ENCODE peak calls at places on chromosomes 3 and 15, in six cellular contexts. One of them, this sample, is unnamed. For H3K9me3 and H3K27me3, the result is how much of the 10 kb centered on the place peaks cover.

GRCh38 chr3:41662288-41662687 is 299.6 kb downstream of the ULK4 start:
- DNase-seq in PC-3: peak
- DNase-seq in tibial nerve: no peak
- DNase-seq in DND-41: no peak
- DNase-seq in adrenal gland: no peak
- DNase-seq in MM.1S: no peak
- DNase-seq in this sample: no peak

GRCh38 chr3:138348950-138349739 is 766 bp downstream of the MRAS start:
- DNase-seq in PC-3: no peak
- DNase-seq in tibial nerve: no peak
- DNase-seq in DND-41: no peak
- DNase-seq in adrenal gland: peak
- DNase-seq in MM.1S: no peak
- DNase-seq in this sample: no peak

GRCh38 chr15:65470866-65471265 is 46.6 kb downstream of the DPP8 start:
- DNase-seq in PC-3: no peak
- DNase-seq in tibial nerve: no peak
- DNase-seq in DND-41: no peak
- DNase-seq in adrenal gland: no peak
- DNase-seq in MM.1S: no peak
- DNase-seq in this sample: no peak

GRCh38 chr3:157856078-157856939 is 249.9 kb downstream of the SHOX2 start:
- DNase-seq in PC-3: peak
- DNase-seq in tibial nerve: no peak
- DNase-seq in DND-41: no peak
- DNase-seq in adrenal gland: no peak
- DNase-seq in MM.1S: no peak
- DNase-seq in this sample: no peak

GRCh38 chr3:133843634-133844033 is 38.0 kb downstream of the SRPRB start:
- DNase-seq in PC-3: no peak
- DNase-seq in tibial nerve: no peak
- DNase-seq in DND-41: no peak
- DNase-seq in adrenal gland: no peak
- DNase-seq in MM.1S: no peak
- DNase-seq in this sample: no peak

GRCh38 chr15:84811828-84812227 is 5.3 kb upstream of the ALPK3 start:
- DNase-seq in PC-3: no peak
- DNase-seq in tibial nerve: no peak
- DNase-seq in DND-41: no peak
- DNase-seq in adrenal gland: no peak
- DNase-seq in MM.1S: no peak
- DNase-seq in this sample: no peak

GRCh38 chr3:50354850-50355249 is 4.2 kb downstream of the CYB561D2 start:
- DNase-seq in PC-3: no peak
- DNase-seq in tibial nerve: no peak
- DNase-seq in DND-41: no peak
- DNase-seq in adrenal gland: no peak
- DNase-seq in MM.1S: no peak
- DNase-seq in this sample: no peak

GRCh38 chr15:53658827-53659226 is 100.6 kb downstream of the WDR72 start:
- DNase-seq in PC-3: peak
- DNase-seq in tibial nerve: no peak
- DNase-seq in DND-41: no peak
- DNase-seq in adrenal gland: no peak
- DNase-seq in MM.1S: no peak
- DNase-seq in this sample: no peak

DNA sequence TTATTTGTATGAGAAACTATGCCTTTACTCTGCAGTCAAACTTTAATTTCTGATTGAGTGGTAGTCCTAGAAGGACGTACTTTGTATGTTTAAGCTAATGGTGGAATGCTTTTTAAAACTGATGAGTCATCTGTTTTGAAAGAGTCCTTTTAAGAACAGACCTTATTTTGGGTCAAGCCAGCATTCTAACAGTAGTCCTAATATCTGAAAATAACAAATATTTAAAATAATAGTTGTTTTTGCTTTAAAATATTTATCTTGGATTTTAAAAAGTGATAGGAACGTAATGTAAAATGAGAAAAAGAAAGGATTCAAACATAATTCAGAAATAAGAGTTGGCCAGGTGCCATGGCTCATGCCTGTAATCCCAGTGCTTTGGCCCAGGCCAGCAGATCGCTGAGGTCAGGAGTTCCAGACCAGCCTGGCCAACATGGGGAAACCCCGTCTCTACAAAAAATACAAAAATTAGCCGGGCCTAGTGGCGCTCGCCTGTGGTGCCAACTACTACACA is 1.3 kb upstream of the LRRC58 start:
- DNase-seq in PC-3: peak
- DNase-seq in tibial nerve: peak
- DNase-seq in DND-41: no peak
- DNase-seq in adrenal gland: peak
- DNase-seq in MM.1S: peak
- DNase-seq in this sample: no peak
- H3K4me3 ChIP-seq in PC-3: peak
- H3K4me3 ChIP-seq in tibial nerve: peak
- H3K4me3 ChIP-seq in DND-41: no peak
- H3K4me3 ChIP-seq in adrenal gland: no peak
- H3K4me3 ChIP-seq in MM.1S: peak
- H3K4me3 ChIP-seq in this sample: no peak

GRCh38 chr3:119120480-119120879 is 25.5 kb upstream of the TEX55 start:
- DNase-seq in PC-3: no peak
- DNase-seq in tibial nerve: no peak
- DNase-seq in DND-41: no peak
- DNase-seq in adrenal gland: no peak
- DNase-seq in MM.1S: no peak
- DNase-seq in this sample: no peak
- H3K9me3 ChIP-seq in PC-3: under half
- H3K9me3 ChIP-seq in tibial nerve: under half
- H3K9me3 ChIP-seq in DND-41: under half
- H3K9me3 ChIP-seq in adrenal gland: under half
- H3K9me3 ChIP-seq in MM.1S: under half
- H3K9me3 ChIP-seq in this sample: under half

DNA sequence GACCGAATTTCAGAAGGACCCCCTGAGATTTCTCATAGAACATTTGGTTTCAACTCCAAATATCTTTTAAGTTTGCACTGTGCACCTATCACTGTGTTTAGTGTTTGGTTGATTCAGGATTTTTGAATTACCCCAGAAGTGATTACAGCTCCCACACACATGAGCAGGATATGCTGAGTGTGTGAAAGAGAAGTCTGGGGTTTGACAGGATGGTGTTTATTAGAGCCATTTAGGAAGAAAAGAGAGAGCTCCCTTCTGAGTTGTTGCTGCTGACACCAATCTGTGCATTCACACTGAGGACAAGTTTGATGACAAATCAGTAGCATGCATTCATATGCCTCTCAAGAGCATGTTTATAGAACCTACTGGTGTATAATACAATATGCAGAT is 118.1 kb downstream of the RPL22L1 start:
- DNase-seq in PC-3: no peak
- DNase-seq in tibial nerve: no peak
- DNase-seq in DND-41: no peak
- DNase-seq in adrenal gland: no peak
- DNase-seq in MM.1S: no peak
- DNase-seq in this sample: no peak
- H3K27me3 ChIP-seq in PC-3: under half
- H3K27me3 ChIP-seq in tibial nerve: under half
- H3K27me3 ChIP-seq in DND-41: under half
- H3K27me3 ChIP-seq in adrenal gland: under half
- H3K27me3 ChIP-seq in MM.1S: under half
- H3K27me3 ChIP-seq in this sample: under half

GRCh38 chr3:177646749-177647148 is 449.5 kb upstream of the TBL1XR1 start:
- DNase-seq in PC-3: no peak
- DNase-seq in tibial nerve: no peak
- DNase-seq in DND-41: peak
- DNase-seq in adrenal gland: no peak
- DNase-seq in MM.1S: no peak
- DNase-seq in this sample: peak
- H3K4me3 ChIP-seq in PC-3: no peak
- H3K4me3 ChIP-seq in tibial nerve: no peak
- H3K4me3 ChIP-seq in DND-41: no peak
- H3K4me3 ChIP-seq in adrenal gland: no peak
- H3K4me3 ChIP-seq in MM.1S: no peak
- H3K4me3 ChIP-seq in this sample: no peak

DNA sequence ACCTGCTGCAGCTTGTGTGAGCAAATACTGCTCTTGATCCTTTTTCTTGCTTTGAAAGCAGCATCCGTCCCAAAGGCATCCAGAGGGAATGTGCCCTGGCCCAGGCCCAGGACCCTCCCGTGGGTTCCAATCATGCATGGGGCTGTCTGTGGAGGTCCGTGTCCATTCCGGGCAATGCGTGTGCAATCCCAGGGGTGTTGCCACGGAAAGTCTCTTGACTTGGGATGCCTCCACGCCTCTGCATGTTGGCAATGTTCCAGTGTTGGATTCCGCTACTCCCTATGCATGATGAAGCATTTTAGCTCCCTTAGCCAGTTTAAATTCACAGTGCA is 105.7 kb downstream of the SNRPN start:
- DNase-seq in PC-3: no peak
- DNase-seq in tibial nerve: no peak
- DNase-seq in DND-41: peak
- DNase-seq in adrenal gland: no peak
- DNase-seq in MM.1S: no peak
- DNase-seq in this sample: no peak
- H3K9me3 ChIP-seq in PC-3: half or more
- H3K9me3 ChIP-seq in tibial nerve: half or more
- H3K9me3 ChIP-seq in DND-41: half or more
- H3K9me3 ChIP-seq in adrenal gland: under half
- H3K9me3 ChIP-seq in MM.1S: under half
- H3K9me3 ChIP-seq in this sample: half or more

GRCh38 chr3:25091938-25092337 is 336.1 kb upstream of the RARB start:
- DNase-seq in PC-3: no peak
- DNase-seq in tibial nerve: no peak
- DNase-seq in DND-41: no peak
- DNase-seq in adrenal gland: no peak
- DNase-seq in MM.1S: no peak
- DNase-seq in this sample: no peak
- H3K27me3 ChIP-seq in PC-3: under half
- H3K27me3 ChIP-seq in tibial nerve: under half
- H3K27me3 ChIP-seq in DND-41: under half
- H3K27me3 ChIP-seq in adrenal gland: under half
- H3K27me3 ChIP-seq in MM.1S: under half
- H3K27me3 ChIP-seq in this sample: under half

GRCh38 chr3:13723676-13724207 is 156.1 kb downstream of the WNT7A start:
- DNase-seq in PC-3: no peak
- DNase-seq in tibial nerve: no peak
- DNase-seq in DND-41: no peak
- DNase-seq in adrenal gland: no peak
- DNase-seq in MM.1S: no peak
- DNase-seq in this sample: no peak

GRCh38 chr3:13727890-13728289 is 152.0 kb downstream of the WNT7A start:
- DNase-seq in PC-3: no peak
- DNase-seq in tibial nerve: no peak
- DNase-seq in DND-41: no peak
- DNase-seq in adrenal gland: no peak
- DNase-seq in MM.1S: no peak
- DNase-seq in this sample: no peak

GRCh38 chr3:13728487-13728886 is 151.4 kb downstream of the WNT7A start:
- DNase-seq in PC-3: no peak
- DNase-seq in tibial nerve: no peak
- DNase-seq in DND-41: no peak
- DNase-seq in adrenal gland: no peak
- DNase-seq in MM.1S: no peak
- DNase-seq in this sample: no peak
- H3K4me3 ChIP-seq in PC-3: no peak
- H3K4me3 ChIP-seq in tibial nerve: no peak
- H3K4me3 ChIP-seq in DND-41: no peak
- H3K4me3 ChIP-seq in adrenal gland: no peak
- H3K4me3 ChIP-seq in MM.1S: no peak
- H3K4me3 ChIP-seq in this sample: no peak

GRCh38 chr3:111968319-111969059 is 10.3 kb upstream of the ABHD10 start:
- DNase-seq in PC-3: peak
- DNase-seq in tibial nerve: no peak
- DNase-seq in DND-41: no peak
- DNase-seq in adrenal gland: no peak
- DNase-seq in MM.1S: no peak
- DNase-seq in this sample: no peak

GRCh38 chr3:111971533-111971932 is 7.3 kb upstream of the ABHD10 start:
- DNase-seq in PC-3: no peak
- DNase-seq in tibial nerve: no peak
- DNase-seq in DND-41: no peak
- DNase-seq in adrenal gland: no peak
- DNase-seq in MM.1S: no peak
- DNase-seq in this sample: no peak

GRCh38 chr3:111967071-111967470 is 11.8 kb upstream of the ABHD10 start:
- DNase-seq in PC-3: no peak
- DNase-seq in tibial nerve: no peak
- DNase-seq in DND-41: no peak
- DNase-seq in adrenal gland: no peak
- DNase-seq in MM.1S: no peak
- DNase-seq in this sample: no peak

GRCh38 chr3:111965484-111965883 is 13.3 kb upstream of the ABHD10 start:
- DNase-seq in PC-3: no peak
- DNase-seq in tibial nerve: no peak
- DNase-seq in DND-41: no peak
- DNase-seq in adrenal gland: no peak
- DNase-seq in MM.1S: no peak
- DNase-seq in this sample: no peak

DNA sequence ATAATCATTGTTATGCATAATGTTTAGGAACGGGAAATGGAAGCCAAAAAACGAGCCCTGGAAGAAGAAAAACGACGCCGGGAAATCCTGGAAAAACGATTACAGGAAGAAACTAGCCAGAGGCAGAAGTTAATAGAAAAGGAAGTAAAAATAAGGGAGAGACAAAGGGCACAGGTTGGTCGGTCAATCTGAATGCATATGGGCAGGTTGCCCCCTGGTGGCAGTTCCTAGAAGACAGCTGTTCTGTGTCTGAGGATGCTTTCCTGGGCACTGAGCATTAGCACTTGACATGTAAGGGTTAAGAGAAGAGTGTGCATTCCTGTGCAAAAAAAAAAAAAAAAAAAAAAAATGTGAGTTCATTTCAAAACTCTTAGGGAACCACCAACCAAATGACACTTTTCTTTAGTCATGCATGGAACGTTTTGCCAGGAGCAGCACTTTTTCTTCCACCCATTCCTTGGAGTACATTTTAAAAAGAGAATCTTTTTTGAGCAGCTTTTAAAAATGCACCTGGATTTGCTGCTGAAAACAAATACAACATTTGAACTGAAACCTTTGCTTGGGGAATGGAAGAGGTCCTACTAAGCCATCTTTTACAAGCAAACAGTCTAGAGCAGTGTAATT is 11.1 kb upstream of the ABHD10 start:
- DNase-seq in PC-3: peak
- DNase-seq in tibial nerve: peak
- DNase-seq in DND-41: peak
- DNase-seq in adrenal gland: peak
- DNase-seq in MM.1S: peak
- DNase-seq in this sample: peak
- H3K9me3 ChIP-seq in PC-3: under half
- H3K9me3 ChIP-seq in tibial nerve: under half
- H3K9me3 ChIP-seq in DND-41: under half
- H3K9me3 ChIP-seq in adrenal gland: under half
- H3K9me3 ChIP-seq in MM.1S: under half
- H3K9me3 ChIP-seq in this sample: under half

GRCh38 chr3:29183346-29184087 is 97.4 kb upstream of the RBMS3 start:
- DNase-seq in PC-3: no peak
- DNase-seq in tibial nerve: no peak
- DNase-seq in DND-41: no peak
- DNase-seq in adrenal gland: no peak
- DNase-seq in MM.1S: no peak
- DNase-seq in this sample: no peak
- H3K27me3 ChIP-seq in PC-3: under half
- H3K27me3 ChIP-seq in tibial nerve: under half
- H3K27me3 ChIP-seq in DND-41: under half
- H3K27me3 ChIP-seq in adrenal gland: under half
- H3K27me3 ChIP-seq in MM.1S: under half
- H3K27me3 ChIP-seq in this sample: under half

This sample was measured in CD4-positive, alpha-beta memory T cell.